ENCODE peak calls at places on chromosomes 13 and 19, in four cellular contexts. One of them, this sample, is unnamed. For H3K4me1, H3K9me3 and H3K36me3, the result is how much of the 10 kb centered on the place peaks cover.

GRCh38 chr19:17318966-17319365 is 9.6 kb downstream of the DDA1 start:
- DNase-seq in pancreas: no peak
- DNase-seq in CD8-positive, alpha-beta T cell: no peak
- DNase-seq in PC-9: no peak
- DNase-seq in this sample: no peak

GRCh38 chr13:32878172-32878571 is 138.1 kb upstream of the KL start:
- DNase-seq in PC-9: no peak
- DNase-seq in CD8-positive, alpha-beta T cell: no peak
- DNase-seq in pancreas: no peak
- DNase-seq in this sample: no peak

GRCh38 chr13:105345116-105345515 is 1190.3 kb downstream of the EFNB2 start:
- DNase-seq in CD8-positive, alpha-beta T cell: no peak
- DNase-seq in PC-9: no peak
- DNase-seq in pancreas: no peak
- DNase-seq in this sample: no peak

GRCh38 chr13:26513931-26514330 is 43.6 kb upstream of the WASF3 start:
- DNase-seq in pancreas: no peak
- DNase-seq in CD8-positive, alpha-beta T cell: no peak
- DNase-seq in PC-9: no peak
- DNase-seq in this sample: no peak

GRCh38 chr13:109712187-109712601 is 74.2 kb downstream of the IRS2 start:
- DNase-seq in CD8-positive, alpha-beta T cell: no peak
- DNase-seq in PC-9: no peak
- DNase-seq in pancreas: no peak
- DNase-seq in this sample: peak

GRCh38 chr19:10026744-10027143 is 13.5 kb downstream of the RDH8 start:
- DNase-seq in PC-9: no peak
- DNase-seq in pancreas: no peak
- DNase-seq in CD8-positive, alpha-beta T cell: no peak
- DNase-seq in this sample: no peak

GRCh38 chr13:102555914-102556553 is 40.8 kb upstream of the TPP2 start:
- DNase-seq in CD8-positive, alpha-beta T cell: no peak
- DNase-seq in pancreas: no peak
- DNase-seq in PC-9: peak
- DNase-seq in this sample: peak

GRCh38 chr13:28684257-28684656 is 25.3 kb downstream of the POMP start:
- DNase-seq in PC-9: no peak
- DNase-seq in CD8-positive, alpha-beta T cell: no peak
- DNase-seq in pancreas: no peak
- DNase-seq in this sample: no peak

GRCh38 chr19:6467384-6467783 is 3.3 kb downstream of the CRB3 start:
- DNase-seq in PC-9: no peak
- DNase-seq in pancreas: no peak
- DNase-seq in CD8-positive, alpha-beta T cell: no peak
- DNase-seq in this sample: no peak

GRCh38 chr13:106103779-106104178 is 431.7 kb downstream of the EFNB2 start:
- DNase-seq in PC-9: peak
- DNase-seq in CD8-positive, alpha-beta T cell: no peak
- DNase-seq in pancreas: no peak
- DNase-seq in this sample: no peak

GRCh38 chr19:11375143-11375948 is 880 bp downstream of the SWSAP1 start:
- DNase-seq in CD8-positive, alpha-beta T cell: peak
- DNase-seq in PC-9: peak
- DNase-seq in pancreas: peak
- DNase-seq in this sample: no peak

GRCh38 chr19:48329167-48329891 is 4.0 kb downstream of the EMP3 start:
- DNase-seq in PC-9: no peak
- DNase-seq in pancreas: no peak
- DNase-seq in CD8-positive, alpha-beta T cell: peak
- DNase-seq in this sample: no peak

GRCh38 chr19:28686741-28687140 is 526.2 kb downstream of the UQCRFS1 start:
- DNase-seq in PC-9: no peak
- DNase-seq in pancreas: no peak
- DNase-seq in CD8-positive, alpha-beta T cell: no peak
- DNase-seq in this sample: no peak

GRCh38 chr13:30052127-30052526 is 201.7 kb upstream of the UBL3 start:
- DNase-seq in CD8-positive, alpha-beta T cell: no peak
- DNase-seq in pancreas: no peak
- DNase-seq in PC-9: no peak
- DNase-seq in this sample: no peak

GRCh38 chr13:30985637-30986205 is 53.3 kb downstream of the TEX26 start:
- DNase-seq in CD8-positive, alpha-beta T cell: no peak
- DNase-seq in pancreas: no peak
- DNase-seq in PC-9: no peak
- DNase-seq in this sample: peak

GRCh38 chr13:113110048-113110851 is 4.7 kb downstream of the F7 start:
- DNase-seq in pancreas: peak
- DNase-seq in PC-9: no peak
- DNase-seq in CD8-positive, alpha-beta T cell: peak
- DNase-seq in this sample: no peak

GRCh38 chr13:98324105-98324504 is 147.0 kb upstream of the RNF113B start:
- DNase-seq in PC-9: no peak
- DNase-seq in pancreas: no peak
- DNase-seq in CD8-positive, alpha-beta T cell: no peak
- DNase-seq in this sample: no peak

GRCh38 chr13:109144693-109145437 is 515.5 kb downstream of the MYO16 start:
- DNase-seq in CD8-positive, alpha-beta T cell: no peak
- DNase-seq in PC-9: no peak
- DNase-seq in pancreas: no peak
- DNase-seq in this sample: peak

DNA sequence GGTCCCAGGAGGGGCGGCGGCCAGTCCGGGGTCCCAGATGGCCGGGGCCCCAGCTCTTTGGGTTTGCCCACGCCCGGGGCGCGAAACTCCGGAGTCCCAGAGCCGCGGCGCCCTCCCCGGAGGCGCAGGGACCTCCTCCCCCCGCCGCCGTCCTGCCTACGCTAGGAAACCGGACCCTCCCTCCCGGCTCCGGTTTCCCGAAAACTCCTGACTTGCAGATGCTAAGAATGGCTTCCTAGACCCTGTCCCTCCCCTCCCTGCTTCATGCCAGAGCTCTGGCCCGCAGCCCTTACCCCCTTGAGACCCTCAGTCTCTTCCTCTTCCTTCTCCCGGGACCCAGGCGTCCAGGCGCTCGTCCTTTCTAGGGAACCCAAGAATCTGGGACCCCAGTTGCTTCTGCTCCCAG is 468 bp upstream of the MYBPC2 start:
- DNase-seq in CD8-positive, alpha-beta T cell: no peak
- DNase-seq in PC-9: no peak
- DNase-seq in pancreas: no peak
- DNase-seq in this sample: no peak
- H3K4me1 ChIP-seq in CD8-positive, alpha-beta T cell: under half
- H3K4me1 ChIP-seq in PC-9: under half
- H3K4me1 ChIP-seq in pancreas: under half
- H3K4me1 ChIP-seq in this sample: under half

GRCh38 chr19:20558011-20558410 is 7.6 kb downstream of the ZNF737 start:
- DNase-seq in CD8-positive, alpha-beta T cell: no peak
- DNase-seq in PC-9: no peak
- DNase-seq in pancreas: no peak
- DNase-seq in this sample: no peak

DNA sequence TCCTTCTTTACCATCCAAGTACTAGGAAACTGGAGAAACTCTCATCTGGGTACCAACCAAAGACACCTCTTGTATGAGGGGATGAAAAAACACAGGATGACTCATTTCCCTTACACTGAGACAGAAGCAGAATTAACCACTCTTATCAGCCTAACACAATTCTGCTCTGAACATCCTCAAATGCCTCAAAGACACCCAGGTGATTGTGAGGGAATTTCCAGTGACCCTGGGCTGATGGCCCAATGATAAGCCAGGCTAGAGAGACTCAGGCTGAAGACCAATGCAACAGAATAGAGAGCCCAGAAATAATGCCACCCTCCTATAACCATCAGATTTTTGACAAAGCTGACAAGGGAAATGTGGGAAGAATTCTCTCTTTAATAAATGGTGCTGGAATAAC is 7.0 kb downstream of the ZNF737 start:
- DNase-seq in pancreas: no peak
- DNase-seq in CD8-positive, alpha-beta T cell: no peak
- DNase-seq in PC-9: no peak
- DNase-seq in this sample: no peak
- H3K9me3 ChIP-seq in pancreas: under half
- H3K9me3 ChIP-seq in CD8-positive, alpha-beta T cell: under half
- H3K9me3 ChIP-seq in PC-9: under half
- H3K9me3 ChIP-seq in this sample: under half

GRCh38 chr19:4439243-4439642 is 18.4 kb downstream of the UBXN6 start:
- DNase-seq in CD8-positive, alpha-beta T cell: no peak
- DNase-seq in PC-9: no peak
- DNase-seq in pancreas: no peak
- DNase-seq in this sample: no peak

GRCh38 chr19:4431808-4432674 is 25.6 kb downstream of the UBXN6 start:
- DNase-seq in pancreas: no peak
- DNase-seq in PC-9: no peak
- DNase-seq in CD8-positive, alpha-beta T cell: no peak
- DNase-seq in this sample: no peak

GRCh38 chr19:4432918-4433506 is 24.6 kb downstream of the UBXN6 start:
- DNase-seq in pancreas: no peak
- DNase-seq in PC-9: no peak
- DNase-seq in CD8-positive, alpha-beta T cell: no peak
- DNase-seq in this sample: no peak

GRCh38 chr19:4436231-4436630 is 21.4 kb downstream of the UBXN6 start:
- DNase-seq in CD8-positive, alpha-beta T cell: no peak
- DNase-seq in pancreas: no peak
- DNase-seq in PC-9: no peak
- DNase-seq in this sample: no peak

GRCh38 chr19:4437103-4437502 is 20.5 kb downstream of the UBXN6 start:
- DNase-seq in CD8-positive, alpha-beta T cell: no peak
- DNase-seq in PC-9: no peak
- DNase-seq in pancreas: no peak
- DNase-seq in this sample: no peak
- H3K36me3 ChIP-seq in CD8-positive, alpha-beta T cell: under half
- H3K36me3 ChIP-seq in PC-9: under half
- H3K36me3 ChIP-seq in pancreas: under half
- H3K36me3 ChIP-seq in this sample: half or more

DNA sequence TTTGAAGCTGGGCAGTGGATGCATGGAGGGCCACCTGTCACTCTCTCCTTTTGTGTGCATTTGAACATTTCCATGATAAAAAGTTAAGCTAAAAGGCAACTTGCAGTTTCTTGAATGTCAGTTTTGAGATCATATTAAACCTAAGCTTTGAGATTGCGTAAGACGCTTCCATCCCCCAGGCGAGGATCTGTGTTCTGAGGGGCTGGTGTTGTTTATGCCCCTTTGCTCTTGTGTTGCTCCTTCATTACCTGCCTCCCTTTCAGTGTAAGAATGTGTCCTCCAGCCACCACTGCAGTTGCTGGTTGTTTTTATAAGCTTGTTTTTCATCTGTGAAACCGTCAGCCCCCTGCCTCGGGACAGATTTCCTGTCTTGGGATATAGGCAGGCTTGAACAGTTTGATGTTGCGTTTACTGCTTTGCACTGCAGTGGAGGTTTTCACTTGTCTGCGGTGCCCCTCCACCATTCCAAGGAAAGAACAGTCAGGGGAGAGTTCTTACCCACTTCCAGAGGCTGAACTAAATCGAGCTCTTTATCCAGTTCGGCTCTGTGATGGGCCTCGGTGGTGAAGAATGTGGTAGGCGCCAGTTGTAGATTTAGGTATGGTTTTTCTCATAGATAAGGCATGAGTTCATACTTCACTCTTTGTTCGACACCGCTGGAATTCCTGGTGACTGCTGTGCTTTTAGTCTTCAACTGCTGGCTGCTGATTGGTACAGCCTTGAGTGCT is 96.8 kb downstream of the ARHGEF7 start:
- DNase-seq in CD8-positive, alpha-beta T cell: no peak
- DNase-seq in pancreas: no peak
- DNase-seq in PC-9: no peak
- DNase-seq in this sample: no peak
- H3K4me1 ChIP-seq in CD8-positive, alpha-beta T cell: under half
- H3K4me1 ChIP-seq in pancreas: under half
- H3K4me1 ChIP-seq in PC-9: under half
- H3K4me1 ChIP-seq in this sample: under half

DNA sequence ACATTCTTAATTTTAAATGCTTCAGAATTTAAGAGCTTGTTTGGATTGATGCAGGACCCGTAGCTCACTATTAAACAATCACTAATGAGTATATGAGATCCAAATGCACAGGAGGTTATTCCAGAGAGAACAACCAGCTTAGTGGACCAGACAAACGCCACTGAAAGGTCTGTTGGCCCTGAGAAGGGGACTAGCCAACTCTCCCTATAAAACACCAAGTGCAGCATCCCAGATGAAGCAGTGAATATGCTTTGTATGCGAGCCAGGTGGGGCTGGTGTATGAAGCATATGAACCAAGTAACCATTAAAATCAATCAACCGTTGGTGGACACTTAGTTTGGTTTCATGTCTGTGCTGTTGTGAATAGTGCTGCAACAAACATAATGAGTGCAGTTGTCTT is 9.8 kb upstream of the LILRB1 start:
- DNase-seq in CD8-positive, alpha-beta T cell: no peak
- DNase-seq in PC-9: no peak
- DNase-seq in pancreas: no peak
- DNase-seq in this sample: no peak
- H3K9me3 ChIP-seq in CD8-positive, alpha-beta T cell: under half
- H3K9me3 ChIP-seq in PC-9: under half
- H3K9me3 ChIP-seq in pancreas: under half
- H3K9me3 ChIP-seq in this sample: under half

GRCh38 chr13:46176756-46177155 is 5.2 kb downstream of the LCP1 start:
- DNase-seq in CD8-positive, alpha-beta T cell: no peak
- DNase-seq in PC-9: no peak
- DNase-seq in pancreas: no peak
- DNase-seq in this sample: no peak
- H3K36me3 ChIP-seq in CD8-positive, alpha-beta T cell: under half
- H3K36me3 ChIP-seq in PC-9: under half
- H3K36me3 ChIP-seq in pancreas: under half
- H3K36me3 ChIP-seq in this sample: under half

GRCh38 chr13:46641274-46642081 is 88.5 kb downstream of the LRCH1 start:
- DNase-seq in pancreas: no peak
- DNase-seq in CD8-positive, alpha-beta T cell: no peak
- DNase-seq in PC-9: no peak
- DNase-seq in this sample: peak
- H3K4me1 ChIP-seq in pancreas: under half
- H3K4me1 ChIP-seq in CD8-positive, alpha-beta T cell: under half
- H3K4me1 ChIP-seq in PC-9: under half
- H3K4me1 ChIP-seq in this sample: under half